ENCODE peak calls at places on chromosomes 16 and 17, in four cellular contexts. H is GM12878, E is K562, W is GM12891. C is an unnamed sample.

GRCh38 chr17:66523378-66524174 is 221.2 kb downstream of the PRKCA start:
- DNase-seq in H (no peak), E (no peak), W (no peak), C (no peak)

GRCh38 chr17:61144137-61144536 is 255.5 kb upstream of the TBX2 start:
- DNase-seq in H (no peak), E (no peak), W (no peak), C (no peak)

GRCh38 chr16:49649013-49649785 is 206.7 kb downstream of the ZNF423 start:
- DNase-seq in H (no peak), E (no peak), W (no peak), C (no peak)

GRCh38 chr17:12485361-12485911 is 180.3 kb upstream of the MYOCD start:
- DNase-seq in H (no peak), E (no peak), W (no peak), C (no peak)

GRCh38 chr17:28705074-28705659 is 6.5 kb downstream of the PROCA1 start:
- DNase-seq in H (no peak), E (no peak), W (no peak), C (no peak)

GRCh38 chr16:4115209-4115940 is 867 bp downstream of the ADCY9 start:
- DNase-seq in H (no peak), E (peak; percentile 38), W (peak; percentile 60), C (peak; percentile 66)

GRCh38 chr16:66580605-66581209 is 1.4 kb downstream of the CMTM2 start:
- DNase-seq in H (no peak), E (no peak), W (no peak), C (no peak)

GRCh38 chr16:54077412-54077821 is 209.2 kb downstream of the IRX3 start:
- DNase-seq in H (no peak), E (no peak), W (no peak), C (no peak)

GRCh38 chr16:1174477-1175357 is 21.8 kb downstream of the CACNA1H start:
- DNase-seq in H (no peak), E (no peak), W (no peak), C (no peak)

GRCh38 chr16:70476272-70477020 is 22.1 kb downstream of the FCSK start:
- DNase-seq in H (peak; percentile 96), E (no peak), W (peak; percentile 95), C (no peak)

GRCh38 chr17:48597775-48598631 is 4.4 kb upstream of the HOXB5 start:
- DNase-seq in H (no peak), E (no peak), W (peak; percentile 58), C (no peak)

GRCh38 chr16:73056911-73057310 is 9.0 kb upstream of the ZFHX3 start:
- DNase-seq in H (no peak), E (no peak), W (no peak), C (no peak)

GRCh38 chr16:13343981-13344380 is 442.6 kb downstream of the SHISA9 start:
- DNase-seq in H (no peak), E (no peak), W (no peak), C (no peak)

GRCh38 chr16:90010676-90011075 is 8.6 kb downstream of the DBNDD1 start:
- DNase-seq in H (no peak), E (no peak), W (no peak), C (no peak)

GRCh38 chr17:75508122-75508719 is 7.1 kb downstream of the CASKIN2 start:
- DNase-seq in H (no peak), E (no peak), W (no peak), C (no peak)

GRCh38 chr16:21301168-21301894 is 23.2 kb upstream of the CRYM start:
- DNase-seq in H (peak; percentile 66), E (peak; percentile 87), W (peak; percentile 56), C (peak; percentile 92)

GRCh38 chr16:11946433-11946832 is 4.6 kb upstream of the NPIPB2 start:
- DNase-seq in H (no peak), E (no peak), W (no peak), C (no peak)

GRCh38 chr16:48235556-48236136 is 8.5 kb upstream of the LONP2 start:
- DNase-seq in H (no peak), E (no peak), W (no peak), C (no peak)

GRCh38 chr16:11349599-11350276 is 4.5 kb downstream of the RMI2 start:
- DNase-seq in H (no peak), E (no peak), W (no peak), C (peak; percentile 65)

GRCh38 chr17:3689262-3690093 is 6.5 kb downstream of the P2RX5 start:
- DNase-seq in H (no peak), E (no peak), W (no peak), C (no peak)

GRCh38 chr16:4382795-4383357 is 11.2 kb downstream of the VASN start:
- DNase-seq in H (no peak), E (no peak), W (no peak), C (no peak)

GRCh38 chr16:11797957-11798299 is 870 bp upstream of the ZC3H7A start:
- DNase-seq in H (no peak), E (peak; percentile 36), W (no peak), C (peak; percentile 23)

GRCh38 chr17:83198366-83199341 is 119.2 kb downstream of the METRNL start:
- DNase-seq in H (no peak), E (no peak), W (no peak), C (no peak)

GRCh38 chr16:87233928-87234327 is 83.3 kb downstream of the C16orf95 start:
- DNase-seq in H (no peak), E (peak; percentile 25), W (no peak), C (peak; percentile 9)

GRCh38 chr17:31508310-31509094 is 117.0 kb downstream of the RAB11FIP4 start:
- DNase-seq in H (peak; percentile 69), E (peak; percentile 86), W (no peak), C (no peak)

GRCh38 chr17:14201087-14201486 is 35.6 kb downstream of the CDRT15 start:
- DNase-seq in H (no peak), E (no peak), W (no peak), C (no peak)

GRCh38 chr16:22813223-22813945 is 578 bp upstream of the HS3ST2 start:
- DNase-seq in H (no peak), E (peak; percentile 36), W (peak; percentile 36), C (peak; percentile 24)

GRCh38 chr17:78785663-78786057 is 3.6 kb upstream of the CYTH1 start:
- DNase-seq in H (no peak), E (no peak), W (no peak), C (no peak)

GRCh38 chr16:11517926-11518325 is 68.8 kb downstream of the LITAF start:
- DNase-seq in H (no peak), E (no peak), W (no peak), C (no peak)

GRCh38 chr17:49987681-49988441 is 7.2 kb downstream of the DLX3 start:
- DNase-seq in H (no peak), E (no peak), W (peak; percentile 5), C (no peak)

GRCh38 chr17:32445075-32445427 is 741 bp downstream of the PSMD11 start:
- DNase-seq in H (no peak), E (peak; percentile 71), W (no peak), C (peak; percentile 15)

GRCh38 chr16:3589001-3589400 is 11.8 kb upstream of the NLRC3 start:
- DNase-seq in H (no peak), E (no peak), W (no peak), C (no peak)

GRCh38 chr17:564526-564925 is 150.1 kb downstream of the VPS53 start:
- DNase-seq in H (no peak), E (no peak), W (no peak), C (no peak)

GRCh38 chr17:77521076-77521475 is 380.3 kb downstream of the SEC14L1 start:
- DNase-seq in H (no peak), E (no peak), W (no peak), C (no peak)

GRCh38 chr17:81547614-81547982 is 4.6 kb downstream of the FAAP100 start:
- DNase-seq in H (no peak), E (no peak), W (no peak), C (no peak)

GRCh38 chr17:81549826-81550225 is 2.3 kb downstream of the FAAP100 start:
- DNase-seq in H (no peak), E (no peak), W (no peak), C (no peak)

GRCh38 chr17:81550285-81550684 is 1.9 kb downstream of the FAAP100 start:
- DNase-seq in H (no peak), E (no peak), W (no peak), C (no peak)

GRCh38 chr17:81550830-81551457 is 1.2 kb downstream of the FAAP100 start:
- DNase-seq in H (no peak), E (no peak), W (no peak), C (no peak)

GRCh38 chr17:81549031-81549557 is 3.1 kb downstream of the FAAP100 start:
- DNase-seq in H (no peak), E (no peak), W (no peak), C (no peak)
- TF ChIP-seq SPI1 in H (no peak), E (no peak), W (no peak), C (no peak)

GRCh38 chr17:41666336-41666680 is 22.4 kb upstream of the EIF1 start:
- DNase-seq in H (peak; percentile 75), E (peak; percentile 53), W (no peak), C (no peak)
- TF ChIP-seq SPI1 in H (no peak), E (no peak), W (no peak), C (no peak)

GRCh38 chr17:7854078-7854777 is 638 bp upstream of the TMEM88 start:
- DNase-seq in H (no peak), E (no peak), W (no peak), C (no peak)
- TF ChIP-seq SPI1 in H (no peak), E (no peak), W (no peak), C (no peak)

GRCh38 chr17:69414408-69415274 is at the start of gene MAP2K6:
- DNase-seq in H (peak; percentile 60), E (peak; percentile 40), W (peak; percentile 44), C (peak; percentile 79)
- TF ChIP-seq SPI1 in H (peak; percentile 41), E (no peak), W (peak; percentile 74), C (no peak)

GRCh38 chr17:17758443-17758842 is 77.2 kb downstream of the RAI1 start:
- DNase-seq in H (no peak), E (no peak), W (no peak), C (no peak)
- TF ChIP-seq SPI1 in H (no peak), E (no peak), W (no peak), C (no peak)